ENCODE peak calls at places on chromosomes 11 and 22, in five cellular contexts. S is ovary, J is right lobe of liver, P is H9, T is fibroblast of pulmonary artery. C is an unnamed sample.

GRCh38 chr11:72828081-72828567 is 13.9 kb downstream of the ATG16L2 start:
- DNase-seq in S (peak), J (peak), P (no peak), T (no peak), C (no peak)

GRCh38 chr11:73204711-73205121 is 13.4 kb upstream of the P2RY2 start:
- DNase-seq in S (no peak), J (peak), P (peak), T (no peak), C (no peak)

GRCh38 chr11:57473208-57473930 is 13.0 kb downstream of the RTN4RL2 start:
- DNase-seq in S (no peak), J (no peak), P (no peak), T (no peak), C (no peak)

GRCh38 chr11:127063191-127063590 is 62.6 kb upstream of the KIRREL3 start:
- DNase-seq in S (no peak), J (no peak), P (no peak), T (no peak), C (no peak)

GRCh38 chr11:59862252-59862651 is 4.0 kb downstream of the TCN1 start:
- DNase-seq in S (no peak), J (no peak), P (no peak), T (no peak), C (no peak)

GRCh38 chr11:114284021-114284420 is 12.2 kb upstream of the NNMT start:
- DNase-seq in S (no peak), J (peak), P (no peak), T (no peak), C (no peak)

GRCh38 chr11:27433742-27434141 is 38.8 kb downstream of the LGR4 start:
- DNase-seq in S (no peak), J (no peak), P (no peak), T (no peak), C (no peak)

GRCh38 chr11:29634248-29634647 is 382.6 kb downstream of the KCNA4 start:
- DNase-seq in S (no peak), J (no peak), P (no peak), T (peak), C (no peak)

GRCh38 chr11:32213223-32213622 is 122.3 kb downstream of the RCN1 start:
- DNase-seq in S (no peak), J (no peak), P (no peak), T (peak), C (no peak)

GRCh38 chr11:779120-779954 is 2.0 kb upstream of the GATD1 start:
- DNase-seq in S (peak), J (peak), P (no peak), T (no peak), C (no peak)

GRCh38 chr11:44969853-44970252 is 19.2 kb upstream of the TP53I11 start:
- DNase-seq in S (no peak), J (no peak), P (no peak), T (no peak), C (no peak)

GRCh38 chr22:49780281-49780991 is 47.2 kb downstream of the BRD1 start:
- DNase-seq in S (peak), J (no peak), P (no peak), T (peak), C (no peak)

GRCh38 chr22:31556627-31557203 is 60.4 kb downstream of the SFI1 start:
- DNase-seq in S (no peak), J (no peak), P (no peak), T (peak), C (peak)

GRCh38 chr11:44927174-44927661 is 23.5 kb downstream of the TP53I11 start:
- DNase-seq in S (peak), J (peak), P (peak), T (peak), C (peak)

GRCh38 chr22:22076937-22077703 is 94.5 kb upstream of the TOP3B start:
- DNase-seq in S (no peak), J (no peak), P (no peak), T (peak), C (no peak)

GRCh38 chr11:59429924-59430516 is 3.8 kb upstream of the OR5A2 start:
- DNase-seq in S (no peak), J (no peak), P (no peak), T (peak), C (peak)

GRCh38 chr22:47289316-47289985 is 527.0 kb downstream of the TBC1D22A start:
- DNase-seq in S (no peak), J (no peak), P (no peak), T (no peak), C (no peak)

GRCh38 chr11:64850979-64851567 is 6.6 kb upstream of the CDC42BPG start:
- DNase-seq in S (no peak), J (no peak), P (peak), T (no peak), C (no peak)

GRCh38 chr22:22893077-22893805 is 5.6 kb downstream of the IGLL5 start:
- DNase-seq in S (no peak), J (no peak), P (no peak), T (no peak), C (no peak)

GRCh38 chr11:70186420-70186819 is 16.7 kb upstream of the FADD start:
- DNase-seq in S (no peak), J (no peak), P (no peak), T (no peak), C (no peak)

GRCh38 chr11:108819957-108820356 is 155.1 kb downstream of the DDX10 start:
- DNase-seq in S (no peak), J (no peak), P (no peak), T (no peak), C (no peak)

GRCh38 chr11:94767701-94768601 is at the start of gene AMOTL1:
- DNase-seq in S (peak), J (peak), P (peak), T (peak), C (peak)
- TF ChIP-seq CTCF in S (no peak), J (no peak), P (peak), T (no peak), C (peak)

DNA sequence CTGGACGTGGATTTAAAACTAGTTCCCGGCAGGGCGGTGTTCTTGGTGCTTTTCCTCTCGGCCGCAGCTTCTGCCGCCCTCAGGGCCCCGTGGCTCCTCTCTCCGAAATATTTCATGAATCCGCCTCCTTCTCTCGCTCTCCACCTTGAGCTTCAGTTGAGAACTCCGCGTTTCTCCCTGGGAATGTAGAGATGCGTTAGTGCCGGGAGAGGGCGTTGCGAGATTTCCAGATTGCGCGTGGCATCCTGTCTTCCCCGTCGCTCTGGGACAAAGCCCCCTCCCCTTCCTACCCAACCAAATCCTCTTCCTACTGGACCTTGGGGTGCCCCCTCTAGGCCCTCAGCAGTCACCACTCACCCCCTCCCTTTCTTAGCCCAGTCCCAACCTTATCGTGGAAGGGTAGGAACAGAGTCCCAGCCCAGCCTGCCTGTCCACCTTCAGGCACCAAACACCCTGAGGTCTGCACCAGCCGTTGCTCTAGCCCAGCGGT is 15.5 kb upstream of the RAC2 start:
- DNase-seq in S (peak), J (peak), P (peak), T (peak), C (no peak)
- TF ChIP-seq CTCF in S (no peak), J (peak), P (peak), T (peak), C (peak)

GRCh38 chr11:11148104-11148509 is 204.9 kb downstream of the CSNK2A3 start:
- DNase-seq in S (peak), J (peak), P (peak), T (peak), C (peak)
- TF ChIP-seq CTCF in S (no peak), J (peak), P (peak), T (peak), C (peak)

GRCh38 chr11:75814686-75815344 is at the start of gene UVRAG:
- DNase-seq in S (peak), J (peak), P (peak), T (peak), C (peak)
- TF ChIP-seq CTCF in S (peak), J (peak), P (no peak), T (no peak), C (no peak)

DNA sequence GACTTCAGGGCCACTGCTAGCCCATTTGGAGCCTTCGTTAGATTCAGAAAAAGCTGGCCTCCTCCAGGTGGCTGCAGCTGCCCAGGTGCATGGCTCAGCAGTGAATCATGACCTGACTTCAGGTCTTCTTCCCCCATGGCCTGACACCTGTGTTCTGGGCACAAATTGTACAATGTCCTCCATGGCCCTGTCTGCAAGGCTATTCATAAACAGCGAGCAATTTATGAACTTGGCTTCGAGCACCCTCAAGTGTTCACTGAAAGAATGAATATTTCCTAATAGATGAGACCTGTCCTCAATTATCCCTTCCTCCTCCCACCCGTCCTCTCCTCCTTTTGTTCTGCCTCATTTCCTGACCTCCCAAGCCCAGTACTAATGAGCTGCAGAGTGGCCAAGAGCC is 12.2 kb upstream of the VPS37C start:
- DNase-seq in S (no peak), J (no peak), P (no peak), T (peak), C (no peak)
- TF ChIP-seq CTCF in S (peak), J (no peak), P (no peak), T (no peak), C (peak)